ENCODE peak calls at places on chromosomes 4 and X, in six cellular contexts. T is H9, Q is IMR-90, L is mesenchymal stem cell, B is trophoblast cell, V is mesendoderm. Y is an unnamed sample.

GRCh38 chrX:123807825-123808416 is 51.9 kb upstream of the XIAP start:
- DNase-seq in V (no peak), T (no peak), L (no peak), Q (peak), B (no peak), Y (no peak)

GRCh38 chr4:72295966-72296557 is 264.3 kb downstream of the NPFFR2 start:
- DNase-seq in T (no peak), L (peak), V (peak), Q (peak), B (peak), Y (peak)

GRCh38 chrX:34778961-34779360 is 121.9 kb upstream of the TMEM47 start:
- DNase-seq in T (no peak), Q (peak), B (peak), V (no peak), L (peak), Y (no peak)

GRCh38 chr4:133150643-133151300 is 1.7 kb downstream of the PCDH10 start:
- DNase-seq in T (peak), Q (no peak), B (peak), L (peak), V (peak), Y (no peak)

GRCh38 chr4:967113-968104 is 6.0 kb downstream of the DGKQ start:
- DNase-seq in V (no peak), T (no peak), Q (no peak), L (no peak), B (no peak), Y (no peak)

GRCh38 chr4:185143596-185143969 is 517 bp downstream of the SLC25A4 start:
- DNase-seq in Q (peak), T (no peak), V (no peak), B (peak), L (peak), Y (no peak)

GRCh38 chr4:143270266-143270838 is 66.3 kb upstream of the GAB1 start:
- DNase-seq in V (no peak), L (no peak), B (no peak), T (no peak), Q (no peak), Y (no peak)

GRCh38 chrX:87409113-87409841 is 108.3 kb upstream of the KLHL4 start:
- DNase-seq in V (peak), B (no peak), L (peak), T (no peak), Q (peak), Y (no peak)

GRCh38 chr4:151807220-151807619 is 46.4 kb upstream of the GATB start:
- DNase-seq in Q (no peak), L (no peak), V (no peak), T (no peak), B (no peak), Y (no peak)

GRCh38 chr4:6962211-6963041 is 52.8 kb downstream of the TBC1D14 start:
- DNase-seq in Q (no peak), V (no peak), B (no peak), L (no peak), T (no peak), Y (peak)

GRCh38 chrX:20571611-20572010 is 304.9 kb upstream of the RPS6KA3 start:
- DNase-seq in B (peak), L (peak), T (no peak), Q (peak), V (peak), Y (no peak)

GRCh38 chrX:154749856-154750255 is 1.0 kb downstream of the GAB3 start:
- DNase-seq in T (no peak), B (no peak), Q (no peak), V (no peak), L (peak), Y (no peak)

GRCh38 chrX:23898412-23898959 is 9.3 kb downstream of the APOO start:
- DNase-seq in V (no peak), L (peak), Q (peak), B (peak), T (no peak), Y (no peak)

GRCh38 chrX:148459343-148459742 is 41.1 kb upstream of the AFF2 start:
- DNase-seq in L (no peak), Q (no peak), V (no peak), B (no peak), T (no peak), Y (no peak)

GRCh38 chr4:173503330-173504180 is 26.5 kb downstream of the HAND2 start:
- DNase-seq in B (no peak), Q (no peak), T (no peak), V (no peak), L (no peak), Y (no peak)

GRCh38 chr4:3280466-3280865 is 12.4 kb upstream of the RGS12 start:
- DNase-seq in B (no peak), L (no peak), Q (no peak), T (no peak), V (no peak), Y (no peak)

GRCh38 chrX:54641530-54641929 is 111.5 kb downstream of the GNL3L start:
- DNase-seq in T (peak), B (no peak), L (no peak), V (peak), Q (no peak), Y (no peak)

GRCh38 chr4:99816611-99817309 is at the start of gene DAPP1:
- DNase-seq in L (no peak), V (peak), Q (no peak), T (no peak), B (peak), Y (no peak)

GRCh38 chr4:179855471-179855870 is 2387.7 kb upstream of the TENM3 start:
- DNase-seq in B (no peak), L (no peak), Q (peak), V (no peak), T (no peak), Y (no peak)
- H3K18ac ChIP-seq in B (no peak), L (no peak), Q (no peak), V (no peak), T (no peak), Y (no peak)

DNA sequence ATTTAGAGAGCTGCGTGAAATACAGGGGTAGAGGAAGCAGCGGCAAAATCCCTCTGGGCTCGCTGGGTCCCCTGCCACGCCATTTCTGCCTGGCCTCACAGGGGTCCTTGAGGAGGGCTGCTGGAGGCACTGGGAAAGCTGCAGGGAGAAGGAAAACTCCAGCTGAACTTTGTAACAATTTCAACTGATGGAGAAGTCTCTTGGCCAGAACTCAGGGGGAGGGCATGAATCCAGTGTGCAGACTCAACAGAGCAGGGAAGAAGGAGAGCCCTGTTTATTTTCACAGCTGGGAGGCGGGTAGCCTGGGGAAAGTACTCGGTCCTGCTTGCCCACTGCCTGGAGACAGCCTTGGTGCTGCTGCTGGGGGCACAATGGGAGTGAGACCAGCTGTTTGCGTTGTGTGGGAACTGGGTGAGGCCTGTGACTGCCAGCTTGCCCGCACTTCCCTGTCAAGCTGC is 93.2 kb upstream of the MAPK10 start:
- DNase-seq in B (no peak), V (no peak), Q (peak), T (no peak), L (peak), Y (no peak)
- H2BK120ac ChIP-seq in B (peak), V (peak), Q (peak), T (no peak), L (no peak), Y (peak)

DNA sequence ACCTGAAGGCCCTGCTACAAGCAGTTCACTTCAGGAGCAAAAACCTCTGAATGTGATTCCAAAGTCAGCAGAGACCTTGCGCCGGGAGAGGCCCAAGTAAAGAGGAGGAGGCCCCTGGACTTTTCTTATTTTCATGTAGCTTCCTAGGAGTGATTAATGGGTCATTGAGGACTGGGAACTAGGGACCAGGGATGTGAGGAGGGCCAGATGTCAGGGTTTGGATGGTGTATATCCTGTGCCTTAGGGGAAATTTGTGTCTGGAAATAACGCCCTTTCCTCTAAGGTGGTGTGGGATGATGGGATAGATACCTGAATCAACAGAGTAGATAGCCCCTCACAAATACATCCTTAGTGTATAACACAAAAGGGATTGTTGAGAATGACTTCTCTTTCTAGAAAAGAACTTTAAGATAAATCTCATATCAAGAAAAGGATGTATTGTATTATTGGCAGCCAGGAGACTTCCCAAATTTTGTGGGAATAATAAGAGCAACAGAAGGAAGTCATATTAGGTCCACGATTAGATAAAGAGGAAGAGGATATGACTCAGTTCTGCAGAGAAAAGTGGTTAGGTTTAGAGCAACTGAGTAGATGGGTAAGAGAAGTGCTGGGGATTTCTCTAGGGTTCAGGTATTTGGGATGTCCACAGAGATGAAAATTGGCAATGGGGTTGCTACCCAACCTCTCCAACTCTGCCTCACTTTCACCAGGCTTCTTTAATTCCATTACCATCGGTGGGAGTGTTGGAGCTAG is 1.1 kb downstream of the ITGB1BP2 start:
- DNase-seq in Q (peak), L (no peak), B (no peak), T (no peak), V (no peak), Y (no peak)
- H3K27ac ChIP-seq in Q (no peak), L (no peak), B (no peak), T (no peak), V (no peak), Y (no peak)

GRCh38 chr4:11415409-11416070 is 13.2 kb downstream of the HS3ST1 start:
- DNase-seq in Q (no peak), T (no peak), L (no peak), V (no peak), B (peak), Y (no peak)

GRCh38 chr4:11408569-11408968 is 20.1 kb downstream of the HS3ST1 start:
- DNase-seq in Q (no peak), B (no peak), L (no peak), T (no peak), V (no peak), Y (no peak)

GRCh38 chr4:11412211-11412610 is 16.5 kb downstream of the HS3ST1 start:
- DNase-seq in L (no peak), V (no peak), B (peak), T (no peak), Q (no peak), Y (no peak)

GRCh38 chr4:11404431-11404830 is 24.3 kb downstream of the HS3ST1 start:
- DNase-seq in L (no peak), T (no peak), B (no peak), Q (no peak), V (no peak), Y (no peak)

GRCh38 chr4:11409632-11410031 is 19.1 kb downstream of the HS3ST1 start:
- DNase-seq in L (no peak), V (no peak), Q (no peak), B (no peak), T (no peak), Y (no peak)
- H3K18ac ChIP-seq in L (no peak), V (no peak), Q (no peak), B (no peak), T (no peak), Y (no peak)

GRCh38 chrX:150966235-150966634 is 16.9 kb upstream of the HMGB3 start:
- DNase-seq in T (no peak), V (no peak), B (peak), Q (no peak), L (no peak), Y (no peak)

GRCh38 chrX:150972450-150972849 is 10.7 kb upstream of the HMGB3 start:
- DNase-seq in Q (no peak), L (no peak), B (no peak), V (no peak), T (no peak), Y (no peak)

GRCh38 chrX:150966742-150967141 is 16.4 kb upstream of the HMGB3 start:
- DNase-seq in B (peak), T (no peak), V (no peak), Q (no peak), L (no peak), Y (no peak)

GRCh38 chrX:150967786-150968185 is 15.3 kb upstream of the HMGB3 start:
- DNase-seq in T (no peak), L (no peak), V (no peak), B (peak), Q (no peak), Y (no peak)

GRCh38 chrX:150968862-150969720 is 14.0 kb upstream of the HMGB3 start:
- DNase-seq in Q (no peak), T (peak), B (no peak), V (no peak), L (no peak), Y (no peak)
- H2BK120ac ChIP-seq in Q (no peak), T (no peak), B (no peak), V (no peak), L (no peak), Y (no peak)

DNA sequence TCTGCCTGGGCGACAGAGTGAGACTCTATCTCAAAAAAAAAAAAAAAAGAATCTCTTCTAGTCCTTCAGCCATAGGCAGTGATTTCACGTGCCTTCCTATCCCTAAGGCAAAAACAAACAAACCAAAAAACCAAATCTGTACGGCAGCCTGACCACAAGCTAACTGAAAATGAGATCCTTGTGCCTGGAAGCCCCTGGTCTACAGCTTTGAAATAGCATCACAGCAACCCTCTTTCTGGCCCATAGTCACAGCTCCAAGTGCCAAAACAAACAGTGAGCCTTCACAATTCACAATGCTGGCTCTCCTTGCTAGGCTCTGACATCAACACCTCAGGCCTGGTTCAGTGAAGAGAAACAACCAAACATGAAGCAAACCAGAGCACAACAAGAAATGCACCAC is 46.1 kb downstream of the TMEM150C start:
- DNase-seq in Q (peak), T (no peak), L (peak), V (no peak), B (no peak), Y (no peak)
- H3K27ac ChIP-seq in Q (no peak), T (no peak), L (no peak), V (no peak), B (no peak), Y (no peak)

GRCh38 chrX:134101636-134102035 is 116.2 kb upstream of the GPC3 start:
- DNase-seq in Q (no peak), V (no peak), B (no peak), T (no peak), L (no peak), Y (no peak)
- H3K18ac ChIP-seq in Q (no peak), V (no peak), B (no peak), T (no peak), L (no peak), Y (no peak)

GRCh38 chr4:176358083-176358469 is 38.3 kb downstream of the SPCS3 start:
- DNase-seq in L (no peak), Q (no peak), B (no peak), T (no peak), V (no peak), Y (no peak)
- H2BK120ac ChIP-seq in L (no peak), Q (no peak), B (no peak), T (no peak), V (no peak), Y (no peak)

DNA sequence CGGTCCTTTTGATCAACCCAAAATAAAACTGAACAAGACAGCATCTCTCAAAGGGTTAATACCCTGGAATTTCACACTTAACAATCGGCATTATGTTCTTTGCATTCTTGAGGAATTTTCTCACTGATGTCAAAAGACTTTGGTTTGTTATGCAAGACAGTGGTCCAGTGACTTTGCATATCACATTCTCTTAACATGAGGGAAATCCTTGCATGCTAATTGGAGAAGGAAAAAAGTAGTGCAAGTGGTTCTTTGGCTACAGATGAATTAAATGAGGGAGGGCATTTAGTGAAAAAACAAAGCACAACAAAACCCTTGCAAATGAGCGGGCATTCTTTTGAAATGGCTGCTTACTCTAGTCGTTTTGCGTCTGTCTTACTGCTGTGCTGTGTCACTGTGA is 105.1 kb upstream of the LIMCH1 start:
- DNase-seq in T (peak), L (peak), V (peak), B (peak), Q (peak), Y (peak)
- H3K27ac ChIP-seq in T (peak), L (no peak), V (no peak), B (no peak), Q (no peak), Y (peak)